ENCODE peak calls at places on chromosomes 4 and X, in four cellular contexts. C, D, R and U are unnamed samples.

GRCh38 chr4:101157415-101158135 is 189.8 kb downstream of the PPP3CA start:
- DNase-seq in C (no peak), D (peak; percentile 40), R (no peak), U (no peak)

GRCh38 chr4:6696611-6697010 is 2.9 kb downstream of the S100P start:
- DNase-seq in R (no peak), D (no peak), C (peak; percentile 64), U (no peak)

GRCh38 chr4:86818845-86819244 is 30.3 kb downstream of the SLC10A6 start:
- DNase-seq in D (no peak), C (no peak), R (no peak), U (no peak)

GRCh38 chr4:183469936-183470335 is 25.5 kb downstream of the CDKN2AIP start:
- DNase-seq in R (no peak), D (peak; percentile 71), C (peak; percentile 83), U (no peak)

GRCh38 chr4:4853371-4853823 is 6.1 kb upstream of the MSX1 start:
- DNase-seq in D (no peak), R (no peak), C (no peak), U (no peak)

GRCh38 chr4:103591839-103592238 is 127.9 kb downstream of the TACR3 start:
- DNase-seq in C (no peak), D (no peak), R (no peak), U (no peak)

GRCh38 chrX:45824471-45824870 is 623.8 kb upstream of the DIPK2B start:
- DNase-seq in R (no peak), D (peak; percentile 95), C (peak; percentile 97), U (peak; percentile 14)

GRCh38 chr4:119130365-119131065 is 5.1 kb upstream of the MYOZ2 start:
- DNase-seq in C (no peak), D (no peak), R (no peak), U (no peak)

GRCh38 chrX:794311-794710 is 163.7 kb downstream of the SHOX start:
- DNase-seq in C (no peak), D (no peak), R (no peak), U (no peak)

GRCh38 chrX:14529288-14529989 is at the start of gene GLRA2:
- DNase-seq in R (no peak), C (peak; percentile 38), D (no peak), U (peak; percentile 24)

GRCh38 chr4:113952452-113953029 is 26.9 kb downstream of the ARSJ start:
- DNase-seq in R (peak; percentile 65), D (peak; percentile 40), C (peak; percentile 58), U (no peak)

GRCh38 chr4:171334549-171334948 is 478.7 kb upstream of the GALNTL6 start:
- DNase-seq in R (no peak), C (no peak), D (no peak), U (no peak)

GRCh38 chr4:57875829-57876392 is 765.7 kb upstream of the IGFBP7 start:
- DNase-seq in D (no peak), C (no peak), R (no peak), U (no peak)

GRCh38 chrX:2474280-2474962 is 26.4 kb downstream of the DHRSX start:
- DNase-seq in C (no peak), R (no peak), D (no peak), U (no peak)